ENCODE peak calls at places on chromosomes 13 and 19, in six cellular contexts. F is BE2C; C is effector memory CD4-positive, alpha-beta T cell; A is tibial artery; V is small intestine; Q is CD8-positive, alpha-beta T cell. U is an unnamed sample.

GRCh38 chr13:38180100-38180499 is 169.6 kb upstream of the UFM1 start:
- DNase-seq in V (no peak), A (no peak), F (no peak), Q (no peak), C (no peak), U (no peak)

GRCh38 chr19:45251452-45252354 is 632 bp downstream of the MARK4 start:
- DNase-seq in A (no peak), Q (no peak), C (no peak), V (no peak), F (no peak), U (peak; percentile 39)

GRCh38 chr19:50181121-50181520 is 18.0 kb upstream of the IZUMO2 start:
- DNase-seq in A (no peak), F (no peak), V (peak; percentile 78), C (no peak), Q (no peak), U (no peak)

GRCh38 chr13:69935043-69935442 is 172.6 kb upstream of the ATXN8OS start:
- DNase-seq in Q (no peak), A (no peak), V (peak; percentile 25), C (no peak), F (peak; percentile 46), U (no peak)

GRCh38 chr13:59444210-59444857 is 719.4 kb downstream of the DIAPH3 start:
- DNase-seq in Q (no peak), C (no peak), V (no peak), A (no peak), F (no peak), U (no peak)

GRCh38 chr19:36152061-36152885 is at the start of gene COX7A1:
- DNase-seq in C (no peak), A (peak; percentile 93), F (no peak), Q (no peak), V (no peak), U (no peak)

GRCh38 chr19:50838239-50838638 is 4.9 kb upstream of the KLK15 start:
- DNase-seq in F (no peak), A (no peak), C (no peak), Q (no peak), V (no peak), U (no peak)

GRCh38 chr13:50697746-50698526 is 145.6 kb downstream of the DLEU7 start:
- DNase-seq in V (no peak), F (no peak), C (no peak), A (no peak), Q (no peak), U (no peak)

GRCh38 chr13:31631716-31632115 is 107.6 kb upstream of the RXFP2 start:
- DNase-seq in V (no peak), A (no peak), C (no peak), F (no peak), Q (no peak), U (no peak)

GRCh38 chr19:41064974-41065569 is 23.2 kb upstream of the CYP2A13 start:
- DNase-seq in F (no peak), C (no peak), Q (no peak), V (peak; percentile 42), A (no peak), U (no peak)

GRCh38 chr13:74778946-74779345 is 644.7 kb upstream of the KLF12 start:
- DNase-seq in V (no peak), A (no peak), C (no peak), F (no peak), Q (no peak), U (no peak)

GRCh38 chr19:12969292-12969988 is at the start of gene DAND5:
- DNase-seq in Q (no peak), C (no peak), V (no peak), F (no peak), A (no peak), U (peak; percentile 53)

GRCh38 chr13:73828811-73829210 is 305.4 kb downstream of the KLF12 start:
- DNase-seq in Q (no peak), A (no peak), C (no peak), F (no peak), V (no peak), U (no peak)

GRCh38 chr13:52786747-52787146 is 47.1 kb upstream of the CNMD start:
- DNase-seq in A (no peak), Q (no peak), F (no peak), C (no peak), V (no peak), U (no peak)

GRCh38 chr19:35141627-35142401 is 1.2 kb upstream of the FXYD7 start:
- DNase-seq in V (no peak), A (no peak), F (no peak), Q (no peak), C (no peak), U (peak; percentile 38)

GRCh38 chr19:472005-472858 is 11.4 kb upstream of the SHC2 start:
- DNase-seq in C (no peak), F (no peak), A (no peak), V (no peak), Q (no peak), U (no peak)

GRCh38 chr19:5245631-5246553 is 94.7 kb downstream of the PTPRS start:
- DNase-seq in V (no peak), C (no peak), F (no peak), A (no peak), Q (no peak), U (no peak)

DNA sequence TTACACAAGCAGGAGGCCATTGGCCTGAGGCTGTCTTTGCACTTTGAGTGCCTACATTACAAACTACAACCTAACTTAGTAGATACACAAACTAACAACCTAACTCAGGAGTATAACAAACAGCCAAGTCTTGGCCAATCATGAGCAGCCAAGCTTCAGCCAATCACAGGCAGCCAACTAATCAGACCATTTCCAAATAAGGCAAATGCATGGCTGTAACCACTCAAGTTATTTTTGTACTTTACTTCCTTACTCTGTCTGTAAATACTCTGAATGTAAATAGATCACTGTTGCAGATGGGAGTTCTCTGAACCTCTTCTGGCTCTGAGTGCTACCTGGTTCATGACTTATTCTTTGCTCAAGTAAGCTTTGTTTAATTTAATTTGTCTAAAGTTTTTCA is 748.1 kb upstream of the SGCG start:
- DNase-seq in C (no peak), V (no peak), A (no peak), Q (no peak), F (no peak), U (no peak)
- H3K27me3 ChIP-seq in C (no peaks in the 10 kb centered on the region), V (no peaks in the 10 kb centered on the region), A (no peaks in the 10 kb centered on the region), Q (no peaks in the 10 kb centered on the region), F (no peaks in the 10 kb centered on the region), U (peaks cover 53% of the 10 kb centered on the region)

GRCh38 chr19:19643158-19644053 is at the start of gene GMIP:
- DNase-seq in A (peak; percentile 84), V (peak; percentile 83), Q (peak; percentile 96), C (peak; percentile 83), F (peak; percentile 78), U (peak; percentile 76)

GRCh38 chr19:19647037-19647835 is 3.8 kb upstream of the GMIP start:
- DNase-seq in F (no peak), C (no peak), A (no peak), Q (no peak), V (no peak), U (no peak)

GRCh38 chr19:19645233-19645870 is 1.9 kb upstream of the GMIP start:
- DNase-seq in C (no peak), A (no peak), V (no peak), Q (no peak), F (no peak), U (no peak)

GRCh38 chr19:19642506-19643157 is 825 bp downstream of the GMIP start:
- DNase-seq in V (peak; percentile 41), C (no peak), A (no peak), F (peak; percentile 65), Q (peak; percentile 70), U (no peak)

DNA sequence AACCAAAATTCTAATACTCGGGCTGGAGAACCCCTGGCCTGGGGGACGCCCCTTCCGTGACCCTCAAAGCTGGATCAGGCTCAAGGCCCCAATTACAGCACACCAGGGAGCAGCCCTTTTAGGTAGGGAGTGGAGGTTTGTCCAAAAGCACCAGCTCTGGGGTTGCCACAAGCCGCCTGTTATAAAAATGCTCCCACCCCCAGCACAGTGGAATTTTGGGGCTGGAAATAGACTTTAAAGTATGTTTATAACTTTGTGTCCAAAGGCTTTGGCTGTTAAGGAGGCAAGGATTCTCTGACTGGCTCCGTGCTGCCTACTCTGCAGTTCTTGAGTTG is 564 bp upstream of the GMIP start:
- DNase-seq in Q (no peak), F (no peak), A (no peak), C (no peak), V (no peak), U (no peak)
- H3K4me3 ChIP-seq in Q (peak overlapping the region; percentile 100), F (no peak overlapping the region), A (peak overlapping the region; percentile 60), C (peak overlapping the region; percentile 86), V (no peak overlapping the region), U (peak overlapping the region; percentile 76)

GRCh38 chr19:29477831-29478577 is 47.8 kb upstream of the VSTM2B start:
- DNase-seq in C (no peak), Q (peak; percentile 21), F (no peak), A (no peak), V (no peak), U (no peak)

GRCh38 chr19:29476528-29476927 is 49.3 kb upstream of the VSTM2B start:
- DNase-seq in C (no peak), A (no peak), V (no peak), F (no peak), Q (no peak), U (no peak)

GRCh38 chr19:29478578-29479565 is 46.9 kb upstream of the VSTM2B start:
- DNase-seq in C (no peak), F (peak; percentile 35), V (no peak), Q (peak; percentile 42), A (no peak), U (peak; percentile 45)

GRCh38 chr19:29479941-29480340 is 45.9 kb upstream of the VSTM2B start:
- DNase-seq in F (no peak), A (no peak), V (no peak), C (no peak), Q (peak; percentile 31), U (no peak)

GRCh38 chr19:29475469-29475868 is 50.3 kb upstream of the VSTM2B start:
- DNase-seq in V (no peak), C (no peak), F (no peak), A (no peak), Q (no peak), U (no peak)
- H3K27me3 ChIP-seq in V (no peaks in the 10 kb centered on the region), C (no peaks in the 10 kb centered on the region), F (no peaks in the 10 kb centered on the region), A (peaks cover 2% of the 10 kb centered on the region), Q (no peaks in the 10 kb centered on the region), U (peaks cover 76% of the 10 kb centered on the region)

GRCh38 chr19:38695319-38695683 is 47.9 kb downstream of the ACTN4 start:
- DNase-seq in C (no peak), F (no peak), V (peak; percentile 72), A (no peak), Q (no peak), U (no peak)
- H3K4me3 ChIP-seq in C (no peak overlapping the region), F (no peak overlapping the region), V (no peak overlapping the region), A (no peak overlapping the region), Q (no peak overlapping the region), U (no peak overlapping the region)

DNA sequence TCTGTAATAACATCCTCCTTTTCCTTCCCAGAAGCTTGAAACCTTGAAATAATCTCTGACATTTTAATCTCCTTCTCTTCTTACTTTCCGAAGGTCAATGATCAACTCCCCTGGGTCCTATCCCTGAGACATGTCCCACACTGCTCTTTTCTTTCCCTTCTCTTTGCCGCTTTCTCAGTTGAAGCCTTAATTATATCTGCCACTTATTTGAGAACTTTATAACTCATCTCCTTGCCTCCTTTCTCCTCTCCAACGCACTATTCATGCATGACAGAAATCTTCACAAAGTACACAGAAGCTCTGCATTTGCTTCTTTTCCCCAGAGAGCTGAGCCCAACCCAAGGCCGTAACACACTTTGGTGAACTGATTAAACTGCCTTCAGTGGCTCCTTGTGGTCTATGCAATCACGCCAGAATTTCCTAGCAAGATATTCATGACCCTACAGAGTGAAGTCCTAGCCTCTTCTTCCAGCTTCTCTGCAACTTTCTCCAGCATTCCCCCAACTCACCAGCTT is 9.2 kb upstream of the WASF3 start:
- DNase-seq in C (no peak), V (no peak), A (no peak), F (no peak), Q (no peak), U (no peak)
- H3K27me3 ChIP-seq in C (no peaks in the 10 kb centered on the region), V (no peaks in the 10 kb centered on the region), A (peaks cover 17% of the 10 kb centered on the region), F (peaks cover 10% of the 10 kb centered on the region), Q (no peaks in the 10 kb centered on the region), U (no peaks in the 10 kb centered on the region)

U was measured in WERI-Rb-1.